ENCODE peak calls at places on chromosomes 3 and 15, in seven cellular contexts. O is stomach, L is keratinocyte, X is colonic mucosa, B is brain microvascular endothelial cell, S is lower lobe of right lung, P is transverse colon. V is an unnamed sample.

GRCh38 chr3:99875925-99876781 is 58.5 kb downstream of the CMSS1 start:
- DNase-seq in X (peak; percentile 78), L (no peak), P (peak; percentile 82), B (peak; percentile 75), S (peak; percentile 89), O (peak; percentile 84), V (peak; percentile 91)

GRCh38 chr15:71218272-71218805 is 103.1 kb downstream of the THSD4 start:
- DNase-seq in B (no peak), O (no peak), P (no peak), L (no peak), X (no peak), S (no peak), V (no peak)

GRCh38 chr3:52608337-52608736 is 71.9 kb downstream of the UQCC5 start:
- DNase-seq in P (no peak), O (no peak), B (no peak), L (no peak), X (no peak), S (no peak), V (no peak)

GRCh38 chr3:112425858-112426750 is 73.2 kb downstream of the BTLA start:
- DNase-seq in O (no peak), S (no peak), B (no peak), P (no peak), L (no peak), X (no peak), V (no peak)

GRCh38 chr15:85879334-85880163 is 84.8 kb upstream of the KLHL25 start:
- DNase-seq in B (peak; percentile 28), P (no peak), L (no peak), X (no peak), S (no peak), O (no peak), V (no peak)

GRCh38 chr15:32818758-32819405 is 101.1 kb downstream of the GREM1 start:
- DNase-seq in P (no peak), L (no peak), X (no peak), O (no peak), B (no peak), S (no peak), V (no peak)

GRCh38 chr3:14549256-14549931 is 9.3 kb upstream of the GRIP2 start:
- DNase-seq in S (no peak), O (no peak), L (no peak), B (peak; percentile 13), P (no peak), X (no peak), V (no peak)

GRCh38 chr3:28268989-28269388 is 27.6 kb downstream of the CMC1 start:
- DNase-seq in X (no peak), L (no peak), P (no peak), O (no peak), S (no peak), B (no peak), V (no peak)

GRCh38 chr15:84865074-84865569 is 19.3 kb upstream of the SLC28A1 start:
- DNase-seq in X (no peak), P (no peak), B (no peak), L (no peak), O (no peak), S (no peak), V (no peak)

GRCh38 chr3:50459792-50460191 is 43.6 kb downstream of the CACNA2D2 start:
- DNase-seq in B (no peak), O (no peak), X (no peak), L (no peak), P (no peak), S (no peak), V (no peak)

GRCh38 chr3:41986566-41986965 is 24.7 kb upstream of the ULK4 start:
- DNase-seq in X (peak; percentile 25), L (no peak), B (no peak), O (no peak), S (no peak), P (no peak), V (no peak)

GRCh38 chr15:72801590-72802345 is 18.2 kb upstream of the ADPGK start:
- DNase-seq in L (no peak), B (no peak), O (no peak), P (no peak), X (no peak), S (no peak), V (no peak)

GRCh38 chr15:58886921-58887320 is 46.6 kb downstream of the SLTM start:
- DNase-seq in X (no peak), L (no peak), B (no peak), O (no peak), S (no peak), P (no peak), V (no peak)

DNA sequence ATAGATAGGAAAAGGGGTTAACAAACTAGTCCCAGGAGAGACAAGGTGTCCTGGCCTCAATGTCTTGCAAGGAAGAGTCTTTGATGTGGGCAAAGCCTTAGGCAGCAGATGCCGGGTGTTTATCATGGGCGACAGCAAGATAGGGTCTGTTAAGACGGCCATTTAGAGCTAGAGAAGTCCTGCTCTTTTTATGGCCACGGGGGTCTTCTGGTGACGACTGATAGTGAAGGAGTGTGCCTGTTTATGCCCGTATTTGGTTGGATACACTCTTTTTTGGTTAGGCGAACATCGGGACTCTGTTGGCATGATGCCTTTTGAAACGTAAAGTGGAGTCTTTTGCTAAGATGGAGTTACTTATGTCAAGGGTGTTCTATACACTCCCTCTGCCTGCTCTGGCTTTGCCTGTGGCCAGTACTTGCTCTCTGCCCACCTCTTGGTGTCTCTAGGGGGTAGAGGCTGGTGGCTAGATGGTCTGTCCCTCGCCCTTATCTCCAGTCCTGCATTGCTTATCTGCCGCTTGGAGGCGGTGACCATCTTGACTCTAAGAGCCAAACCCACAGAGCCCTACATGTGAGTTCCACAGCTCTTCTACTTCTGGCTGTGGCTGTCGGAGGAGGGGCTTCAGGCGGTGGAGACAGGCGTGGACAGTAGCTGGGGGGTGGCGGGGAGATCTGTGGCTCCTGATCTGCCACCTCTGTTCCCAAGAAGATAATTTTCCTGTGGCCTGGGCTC is 55.8 kb upstream of the ZBTB38 start:
- DNase-seq in X (no peak), O (no peak), L (no peak), P (no peak), B (no peak), S (no peak), V (no peak)
- H3K27ac ChIP-seq in X (peak overlapping the region; percentile 77), O (no peak overlapping the region), L (peak overlapping the region; percentile 50), P (peak overlapping the region; percentile 69), B (peak overlapping the region; percentile 75), S (peak overlapping the region; percentile 81), V (peak overlapping the region; percentile 81)

GRCh38 chr3:179321585-179322322 is 1.1 kb upstream of the ZNF639 start:
- DNase-seq in S (no peak), P (peak; percentile 25), X (peak; percentile 54), B (peak; percentile 52), O (no peak), L (no peak), V (no peak)

GRCh38 chr3:179318876-179319275 is 4.0 kb upstream of the ZNF639 start:
- DNase-seq in O (no peak), B (no peak), X (no peak), P (no peak), S (no peak), L (no peak), V (no peak)

GRCh38 chr3:179323197-179323901 is 518 bp downstream of the ZNF639 start:
- DNase-seq in B (peak; percentile 61), P (peak; percentile 69), O (peak; percentile 65), L (no peak), S (peak; percentile 79), X (peak; percentile 74), V (peak; percentile 86)

GRCh38 chr3:179322481-179323196 is at the start of gene ZNF639:
- DNase-seq in S (peak; percentile 87), P (peak; percentile 83), L (no peak), O (peak; percentile 77), B (peak; percentile 60), X (peak; percentile 78), V (peak; percentile 92)

DNA sequence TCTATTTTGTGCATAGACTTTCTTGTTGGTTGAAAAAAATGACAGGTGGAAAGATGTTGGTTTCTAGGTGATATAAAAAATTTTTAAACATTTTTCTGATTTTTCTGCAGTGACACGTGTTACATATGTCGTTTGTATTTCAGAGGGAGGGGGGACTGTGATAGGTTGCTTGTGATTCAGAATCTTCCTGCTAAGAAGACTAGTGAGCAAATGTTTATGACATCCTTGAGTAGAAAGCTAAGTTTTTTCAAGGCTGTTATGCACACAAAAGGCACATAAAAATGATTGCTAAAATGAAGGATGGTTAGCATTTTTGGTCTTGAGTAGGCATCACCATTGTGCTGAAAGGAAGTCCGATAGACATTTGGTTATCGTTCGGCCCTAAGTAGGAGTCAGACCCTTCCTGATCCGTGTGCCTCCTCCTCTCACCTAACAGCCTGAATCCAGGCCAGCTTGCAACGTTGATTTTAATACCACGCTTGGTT is 1.5 kb downstream of the ZNF639 start:
- DNase-seq in X (no peak), B (peak; percentile 40), O (no peak), P (no peak), S (no peak), L (no peak), V (no peak)
- H3K4me3 ChIP-seq in X (peak overlapping the region; percentile 85), B (peak overlapping the region; percentile 87), O (peak overlapping the region; percentile 64), P (no peak overlapping the region), S (peak overlapping the region; percentile 86), L (peak overlapping the region; percentile 76), V (peak overlapping the region; percentile 88)

GRCh38 chr3:132596326-132596725 is 744 bp upstream of the ACKR4 start:
- DNase-seq in L (no peak), B (no peak), P (no peak), X (no peak), S (no peak), O (no peak), V (no peak)

GRCh38 chr3:132595036-132595435 is 2.0 kb upstream of the ACKR4 start:
- DNase-seq in P (no peak), S (no peak), B (peak; percentile 56), L (peak; percentile 52), X (no peak), O (no peak), V (no peak)

GRCh38 chr3:132597660-132598059 is 590 bp downstream of the ACKR4 start:
- DNase-seq in X (no peak), P (no peak), B (no peak), O (no peak), L (no peak), S (no peak), V (no peak)

GRCh38 chr3:132596816-132597433 is at the start of gene ACKR4:
- DNase-seq in B (no peak), L (no peak), P (no peak), O (no peak), X (no peak), S (no peak), V (no peak)

DNA sequence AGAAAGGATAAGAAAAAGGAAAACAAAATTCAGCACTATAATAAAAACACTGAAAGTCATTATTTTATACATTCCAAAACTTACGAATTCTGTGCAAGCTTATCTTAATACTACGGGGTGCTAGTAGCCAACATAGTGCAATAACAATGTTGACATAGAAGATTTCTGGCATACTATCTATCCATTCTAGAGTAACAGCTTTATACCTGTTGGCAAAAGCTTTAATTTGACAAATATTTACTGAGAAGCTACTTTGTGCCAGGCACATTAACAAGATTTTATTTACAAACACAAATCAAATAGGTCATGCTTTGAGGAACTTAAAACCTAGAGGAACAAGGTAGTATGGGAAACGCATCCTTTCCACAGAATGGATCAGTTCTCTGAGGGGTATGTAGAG is 1.1 kb downstream of the ACKR4 start:
- DNase-seq in P (no peak), B (no peak), O (no peak), S (no peak), L (no peak), X (no peak), V (no peak)
- H3K27ac ChIP-seq in P (no peak overlapping the region), B (no peak overlapping the region), O (no peak overlapping the region), S (peak overlapping the region; percentile 9), L (no peak overlapping the region), X (no peak overlapping the region), V (no peak overlapping the region)

DNA sequence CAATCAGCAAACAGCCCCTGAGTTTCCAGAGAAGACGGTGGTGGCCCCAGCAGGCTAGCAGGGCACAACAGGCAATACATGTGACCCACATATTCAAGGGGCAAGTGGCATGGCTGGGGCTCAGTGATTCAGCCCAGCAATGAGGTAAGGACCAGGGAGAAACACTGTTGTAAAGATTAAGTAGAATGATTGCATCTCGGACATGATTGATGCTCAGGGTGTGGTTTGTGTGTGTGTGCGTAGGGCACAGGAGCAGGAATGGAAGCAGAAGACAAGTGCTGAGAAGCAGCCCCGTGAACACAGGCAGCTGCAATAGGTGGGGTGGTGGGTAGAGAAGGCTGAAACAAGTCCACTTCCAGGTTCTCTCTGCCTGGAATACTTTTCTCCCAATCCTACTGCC is 37.9 kb downstream of the KLHL6 start:
- DNase-seq in S (no peak), L (no peak), P (no peak), B (no peak), X (no peak), O (no peak), V (no peak)
- H3K4me3 ChIP-seq in S (no peak overlapping the region), L (no peak overlapping the region), P (no peak overlapping the region), B (no peak overlapping the region), X (no peak overlapping the region), O (no peak overlapping the region), V (no peak overlapping the region)